ENCODE peak calls at places on chromosomes 1 and 21, in ten cellular contexts. G is brain pericyte; V is lower leg skin; L is glutamatergic neuron; Z is BJ; H is stimulated activated CD4-positive, alpha-beta T cell treated with anti-CD3 and anti-CD28 coated beads, Interleukin-2, amount 100 ng/mL, for 24 hours; A is NCI-H2029 treated with DMSO at 0.1 percent for 48 hours; C is left cardiac atrium; J is foreskin fibroblast; N is fibroblast of lung. P is an unnamed sample.
A peak's percentile ranks its signal among the peaks of the same experiment; 100 is the strongest.

GRCh38 chr1:17091252-17091651 is 28.0 kb downstream of the PADI2 start:
- DNase-seq in G (no peak), V (no peak), L (no peak), Z (no peak), H (no peak), A (no peak), C (no peak), J (no peak), N (no peak), P (no peak)

GRCh38 chr1:20974951-20975350 is 187.8 kb upstream of the HP1BP3 start:
- DNase-seq in G (no peak), V (no peak), L (no peak), Z (no peak), H (no peak), A (no peak), C (no peak), J (no peak), N (no peak), P (no peak)

GRCh38 chr1:246888522-246888921 is 43.2 kb downstream of the AHCTF1 start:
- DNase-seq in G (no peak), V (no peak), L (no peak), Z (no peak), H (no peak), A (no peak), C (no peak), J (no peak), N (no peak), P (no peak)

GRCh38 chr1:43121251-43121650 is 50.8 kb downstream of the EBNA1BP2 start:
- DNase-seq in G (no peak), V (no peak), L (no peak), Z (no peak), H (no peak), A (peak; percentile 52), C (no peak), J (no peak), N (no peak), P (no peak)

GRCh38 chr1:40877681-40878080 is 15.5 kb upstream of the CITED4 start:
- DNase-seq in G (peak; percentile 72), V (peak; percentile 62), L (peak; percentile 58), Z (peak; percentile 61), H (peak; percentile 40), A (peak; percentile 96), C (peak; percentile 64), J (peak; percentile 96), N (peak; percentile 82), P (peak; percentile 90)

GRCh38 chr1:238252033-238252802 is 361.5 kb upstream of the ZP4 start:
- DNase-seq in G (peak; percentile 1), V (peak; percentile 24), L (peak; percentile 71), Z (no peak), H (peak; percentile 32), A (no peak), C (no peak), J (no peak), N (peak; percentile 39), P (peak; percentile 48)

GRCh38 chr1:110216844-110217444 is 6.8 kb downstream of the KCNC4 start:
- DNase-seq in G (no peak), V (no peak), L (no peak), Z (no peak), H (no peak), A (no peak), C (no peak), J (no peak), N (no peak), P (no peak)

GRCh38 chr1:1777950-1778826 is at the start of gene NADK:
- DNase-seq in G (no peak), V (no peak), L (peak; percentile 77), Z (no peak), H (peak; percentile 73), A (no peak), C (peak; percentile 72), J (peak; percentile 55), N (peak; percentile 39), P (no peak)

GRCh38 chr1:65065535-65066378 is 82.2 kb upstream of the AK4 start:
- DNase-seq in G (no peak), V (no peak), L (peak; percentile 48), Z (no peak), H (no peak), A (peak; percentile 53), C (peak; percentile 30), J (no peak), N (no peak), P (no peak)

GRCh38 chr1:159066108-159066507 is 10.5 kb downstream of the AIM2 start:
- DNase-seq in G (no peak), V (no peak), L (no peak), Z (no peak), H (no peak), A (no peak), C (no peak), J (no peak), N (no peak), P (no peak)

GRCh38 chr1:21673277-21673780 is 4.2 kb upstream of the RAP1GAP start:
- DNase-seq in G (no peak), V (no peak), L (no peak), Z (peak; percentile 42), H (no peak), A (peak; percentile 72), C (peak; percentile 81), J (peak; percentile 68), N (peak; percentile 78), P (peak; percentile 73)

GRCh38 chr1:63635681-63636080 is 42.5 kb downstream of the PGM1 start:
- DNase-seq in G (peak; percentile 44), V (no peak), L (no peak), Z (no peak), H (no peak), A (no peak), C (no peak), J (peak; percentile 29), N (peak; percentile 68), P (peak; percentile 69)

GRCh38 chr1:115114308-115114707 is 25.0 kb upstream of the TSPAN2 start:
- DNase-seq in G (no peak), V (no peak), L (no peak), Z (no peak), H (no peak), A (no peak), C (no peak), J (no peak), N (no peak), P (no peak)

GRCh38 chr1:36482724-36483388 is at the start of gene CSF3R:
- DNase-seq in G (no peak), V (no peak), L (no peak), Z (no peak), H (no peak), A (no peak), C (no peak), J (no peak), N (no peak), P (no peak)

GRCh38 chr1:160884091-160884490 is 889 bp downstream of the ITLN1 start:
- DNase-seq in G (no peak), V (no peak), L (no peak), Z (no peak), H (no peak), A (no peak), C (no peak), J (no peak), N (no peak), P (no peak)

GRCh38 chr1:211355873-211356272 is 29.2 kb downstream of the TRAF5 start:
- DNase-seq in G (no peak), V (no peak), L (no peak), Z (no peak), H (no peak), A (no peak), C (no peak), J (no peak), N (no peak), P (no peak)

GRCh38 chr1:81312272-81312754 is 488.4 kb upstream of the ADGRL2 start:
- DNase-seq in G (no peak), V (no peak), L (no peak), Z (no peak), H (no peak), A (no peak), C (no peak), J (no peak), N (no peak), P (no peak)

GRCh38 chr1:115327270-115327669 is 10.8 kb downstream of the NGF start:
- DNase-seq in G (no peak), V (no peak), L (no peak), Z (no peak), H (no peak), A (peak; percentile 34), C (no peak), J (no peak), N (no peak), P (no peak)

GRCh38 chr1:168504064-168504837 is 39.5 kb downstream of the XCL2 start:
- DNase-seq in G (no peak), V (peak; percentile 67), L (no peak), Z (no peak), H (no peak), A (no peak), C (peak; percentile 68), J (peak; percentile 85), N (peak; percentile 88), P (peak; percentile 85)

GRCh38 chr21:46113497-46114176 is 15.7 kb downstream of the COL6A2 start:
- DNase-seq in G (no peak), V (peak; percentile 6), L (no peak), Z (no peak), H (no peak), A (no peak), C (peak; percentile 14), J (no peak), N (no peak), P (no peak)

GRCh38 chr21:36297938-36298572 is 21.9 kb upstream of the MORC3 start:
- DNase-seq in G (no peak), V (peak; percentile 88), L (no peak), Z (no peak), H (peak; percentile 70), A (no peak), C (peak; percentile 34), J (no peak), N (no peak), P (no peak)

GRCh38 chr1:7679873-7680790 is 91.0 kb upstream of the VAMP3 start:
- DNase-seq in G (no peak), V (no peak), L (peak; percentile 84), Z (no peak), H (peak; percentile 56), A (no peak), C (peak; percentile 62), J (peak; percentile 12), N (peak; percentile 8), P (no peak)

GRCh38 chr1:220487297-220487820 is 40.6 kb upstream of the MARK1 start:
- DNase-seq in G (no peak), V (no peak), L (no peak), Z (peak; percentile 26), H (no peak), A (peak; percentile 84), C (no peak), J (peak; percentile 17), N (peak; percentile 42), P (peak; percentile 33)

GRCh38 chr1:161019767-161020572 is 982 bp downstream of the F11R start:
- DNase-seq in G (no peak), V (peak; percentile 50), L (no peak), Z (no peak), H (no peak), A (peak; percentile 35), C (no peak), J (no peak), N (no peak), P (no peak)

GRCh38 chr21:36096398-36097290 is 26.8 kb downstream of the CBR1 start:
- DNase-seq in G (no peak), V (no peak), L (no peak), Z (no peak), H (no peak), A (no peak), C (no peak), J (no peak), N (no peak), P (no peak)

GRCh38 chr1:206955476-206956312 is 9.4 kb upstream of the PIGR start:
- DNase-seq in G (no peak), V (no peak), L (no peak), Z (no peak), H (no peak), A (no peak), C (no peak), J (no peak), N (peak; percentile 12), P (no peak)

GRCh38 chr21:29238967-29239289 is 59.8 kb upstream of the BACH1 start:
- DNase-seq in G (no peak), V (no peak), L (no peak), Z (no peak), H (no peak), A (no peak), C (no peak), J (peak; percentile 47), N (peak; percentile 66), P (no peak)

GRCh38 chr21:35904995-35905972 is 155.0 kb downstream of the SETD4 start:
- DNase-seq in G (no peak), V (peak; percentile 43), L (no peak), Z (no peak), H (no peak), A (no peak), C (peak; percentile 51), J (no peak), N (peak; percentile 19), P (no peak)

P was measured in stromal cell of bone marrow.